ENCODE peak calls at places on chromosomes 16 and 17, in nine cellular contexts. T, X, C, W, M, F, Y, K and P are unnamed samples.

GRCh38 chr17:30378191-30378796 is 433 bp upstream of the CPD start:
- DNase-seq in M (no peak), C (no peak), Y (peak), W (no peak), F (peak), T (no peak), K (no peak), X (peak), P (no peak)

GRCh38 chr17:57404807-57405485 is 148.6 kb downstream of the MSI2 start:
- DNase-seq in Y (no peak), C (no peak), X (no peak), M (no peak), F (no peak), T (no peak), W (no peak), K (no peak), P (no peak)

GRCh38 chr16:89643769-89644300 is 13.7 kb downstream of the CHMP1A start:
- DNase-seq in K (no peak), W (no peak), T (no peak), C (no peak), F (peak), X (no peak), Y (no peak), M (no peak), P (no peak)

GRCh38 chr17:83068641-83069570 is 10.5 kb upstream of the METRNL start:
- DNase-seq in M (no peak), Y (no peak), T (no peak), X (no peak), K (no peak), C (no peak), F (no peak), W (no peak), P (no peak)

GRCh38 chr16:3138823-3139426 is 4.1 kb downstream of the ZNF213 start:
- DNase-seq in W (no peak), F (no peak), C (no peak), K (no peak), T (no peak), Y (no peak), X (no peak), M (no peak), P (no peak)

GRCh38 chr17:44779211-44780025 is 20.6 kb downstream of the ADAM11 start:
- DNase-seq in X (peak), Y (peak), F (peak), C (peak), K (peak), W (peak), T (peak), M (peak), P (peak)

GRCh38 chr17:1462164-1463112 is 6.4 kb upstream of the CRK start:
- DNase-seq in F (peak), X (no peak), T (no peak), C (no peak), Y (no peak), K (no peak), W (no peak), M (no peak), P (no peak)

GRCh38 chr17:38918129-38918913 is 7.1 kb upstream of the LASP1NB start:
- DNase-seq in Y (peak), K (no peak), W (no peak), F (no peak), X (no peak), T (no peak), C (no peak), M (no peak), P (no peak)

GRCh38 chr17:78544876-78545755 is 32.1 kb downstream of the DNAH17 start:
- DNase-seq in X (no peak), K (no peak), W (no peak), C (no peak), F (no peak), T (no peak), M (no peak), Y (no peak), P (no peak)

GRCh38 chr16:61323456-61323855 is 712.8 kb downstream of the CDH8 start:
- DNase-seq in Y (no peak), W (no peak), C (no peak), M (peak), F (no peak), K (no peak), X (no peak), T (no peak), P (peak)

GRCh38 chr16:68893710-68894705 is 50.7 kb downstream of the TANGO6 start:
- DNase-seq in M (peak), C (peak), F (peak), Y (peak), W (peak), X (no peak), K (no peak), T (no peak), P (peak)

GRCh38 chr16:71449020-71449419 is 7.2 kb upstream of the TLE7 start:
- DNase-seq in T (no peak), K (no peak), W (no peak), Y (no peak), C (no peak), M (no peak), X (no peak), F (no peak), P (no peak)

GRCh38 chr16:27475561-27475960 is 73.6 kb downstream of the IL21R start:
- DNase-seq in C (no peak), Y (no peak), M (no peak), F (no peak), W (peak), K (no peak), T (no peak), X (no peak), P (no peak)

GRCh38 chr17:40547079-40547784 is 18.0 kb downstream of the CCR7 start:
- DNase-seq in C (no peak), T (no peak), W (no peak), Y (no peak), F (no peak), K (no peak), X (no peak), M (no peak), P (peak)

GRCh38 chr16:84507011-84507982 is 2.8 kb upstream of the MEAK7 start:
- DNase-seq in F (no peak), M (no peak), X (no peak), T (no peak), Y (no peak), W (no peak), K (peak), C (no peak), P (no peak)

GRCh38 chr17:69246726-69247375 is 18.2 kb upstream of the ABCA10 start:
- DNase-seq in X (peak), M (peak), W (peak), C (peak), K (peak), F (peak), T (peak), Y (no peak), P (peak)

GRCh38 chr16:87822571-87822970 is 46.7 kb downstream of the SLC7A5 start:
- DNase-seq in M (no peak), X (no peak), K (no peak), W (no peak), C (no peak), T (no peak), F (no peak), Y (no peak), P (no peak)

GRCh38 chr16:57748596-57748995 is 13.0 kb downstream of the KATNB1 start:
- DNase-seq in W (no peak), X (no peak), F (no peak), M (no peak), Y (no peak), T (no peak), K (no peak), C (no peak), P (no peak)

GRCh38 chr17:62749926-62750325 is 58.2 kb downstream of the MARCHF10 start:
- DNase-seq in W (no peak), C (no peak), Y (no peak), M (no peak), T (no peak), X (no peak), K (no peak), F (no peak), P (no peak)

GRCh38 chr17:17567631-17568030 is 23.9 kb downstream of the PEMT start:
- DNase-seq in W (no peak), M (no peak), Y (no peak), X (peak), K (no peak), T (no peak), F (no peak), C (no peak), P (no peak)

GRCh38 chr17:11950771-11951519 is 46.3 kb downstream of the ZNF18 start:
- DNase-seq in X (no peak), M (no peak), T (no peak), K (no peak), F (peak), C (no peak), W (no peak), Y (no peak), P (no peak)

GRCh38 chr16:1740781-1741490 is 30.4 kb downstream of the NME3 start:
- DNase-seq in X (no peak), Y (no peak), T (no peak), W (no peak), F (no peak), M (no peak), K (no peak), C (no peak), P (no peak)

GRCh38 chr17:48816774-48817590 is at the start of gene TTLL6:
- DNase-seq in Y (peak), F (peak), W (peak), T (peak), X (peak), C (peak), K (no peak), M (peak), P (peak)

GRCh38 chr17:77959926-77960521 is 1.5 kb downstream of the TNRC6C start:
- DNase-seq in X (peak), Y (no peak), F (peak), W (peak), C (no peak), T (no peak), K (no peak), M (no peak), P (no peak)

GRCh38 chr17:79774561-79774975 is 3.4 kb upstream of the CBX2 start:
- DNase-seq in W (no peak), Y (no peak), F (no peak), K (no peak), C (no peak), X (no peak), M (peak), T (no peak), P (no peak)
- H3K4me3 ChIP-seq in W (no peak), Y (no peak), F (no peak), K (no peak), C (no peak), X (no peak), M (no peak), T (no peak), P (no peak)

DNA sequence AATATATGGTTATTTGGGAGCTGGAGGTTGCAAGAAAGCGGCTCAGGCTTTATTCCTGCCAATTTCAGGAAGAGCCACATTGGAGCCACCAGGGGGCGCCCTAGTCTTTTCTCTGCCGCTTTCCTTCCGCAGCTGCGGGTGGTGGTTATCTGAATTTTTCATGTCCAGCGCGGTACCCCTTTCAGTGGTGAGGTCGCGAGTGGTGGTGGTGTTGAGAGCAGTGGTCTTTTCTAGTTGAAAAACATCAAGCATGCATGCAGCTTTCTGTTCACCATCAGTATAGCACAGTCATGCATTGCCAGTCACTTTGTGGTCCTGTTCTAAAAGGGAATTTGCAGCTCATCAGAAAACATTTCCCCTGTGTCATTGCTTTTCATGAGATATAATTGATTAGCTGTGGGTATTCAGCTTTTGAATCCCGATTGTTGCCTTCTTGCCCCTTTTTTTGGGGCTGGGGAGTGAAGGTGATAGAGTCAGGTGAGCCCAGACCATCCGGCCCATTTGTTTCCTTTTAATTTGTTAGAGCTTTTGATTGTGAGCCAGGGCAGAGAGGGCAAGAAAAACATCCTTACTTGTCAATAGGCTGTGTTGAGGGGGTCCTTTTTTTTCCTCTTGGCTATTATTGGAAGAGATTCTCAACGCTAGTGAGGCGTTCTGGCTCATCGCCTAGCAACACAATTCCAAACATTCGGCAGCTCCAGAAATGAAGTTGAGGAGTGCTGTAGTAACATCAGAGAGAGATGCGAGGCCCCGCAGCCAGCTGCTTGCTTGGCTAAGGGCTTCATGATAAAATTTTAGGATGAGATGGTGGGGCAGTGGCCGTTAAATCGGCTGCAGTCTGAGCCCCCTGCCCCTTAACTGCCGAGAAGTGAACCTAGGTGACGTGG is 119.0 kb downstream of the SNX29 start:
- DNase-seq in T (peak), W (peak), M (peak), K (no peak), F (peak), X (peak), Y (peak), C (peak), P (peak)
- TF ChIP-seq MAX in T (no peak), W (no peak), M (no peak), K (no peak), F (no peak), X (no peak), Y (no peak), C (no peak), P (no peak)

GRCh38 chr17:35732806-35733136 is 1.3 kb downstream of the RASL10B start:
- DNase-seq in X (no peak), F (no peak), T (no peak), M (no peak), K (no peak), W (no peak), C (no peak), Y (no peak), P (no peak)
- H3K4me3 ChIP-seq in X (no peak), F (no peak), T (no peak), M (peak), K (no peak), W (no peak), C (no peak), Y (peak), P (no peak)

DNA sequence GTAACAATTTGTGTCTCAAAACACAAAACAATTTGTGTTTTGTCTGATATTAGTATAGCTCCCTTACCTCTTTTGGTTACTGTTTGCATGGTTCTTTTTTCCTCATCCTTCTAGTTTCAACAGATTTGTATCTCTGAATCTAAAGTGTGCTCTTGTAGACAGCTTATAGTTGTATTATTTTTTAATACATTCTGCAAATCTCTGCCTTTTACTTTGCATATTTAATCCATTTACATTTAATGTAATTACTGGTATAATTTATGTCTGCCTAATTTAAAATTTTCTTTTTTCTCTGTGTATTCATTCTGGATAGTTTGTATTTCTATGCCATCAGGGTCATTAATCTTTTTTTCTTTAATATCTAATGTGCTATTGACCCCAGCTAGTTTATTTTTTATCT is 9.9 kb upstream of the GNAO1 start:
- DNase-seq in X (no peak), F (no peak), M (no peak), Y (no peak), C (no peak), T (no peak), K (no peak), W (no peak), P (no peak)
- TF ChIP-seq MAX in X (no peak), F (no peak), M (no peak), Y (no peak), C (no peak), T (no peak), K (no peak), W (no peak), P (no peak)

GRCh38 chr17:35141681-35142466 is at the start of gene NLE1:
- DNase-seq in M (peak), W (peak), Y (peak), C (peak), F (peak), T (peak), X (peak), K (peak), P (peak)
- H3K4me3 ChIP-seq in M (peak), W (peak), Y (peak), C (peak), F (peak), T (peak), X (peak), K (peak), P (peak)